ENCODE peak calls at places on chromosome 5, in ten cellular contexts. N is choroid plexus epithelial cell, O is esophagus squamous epithelium, G is stomach, D is GM23338, S is K562, Z is fibroblast of pulmonary artery, E is AG10803, M is hepatocyte, U is mucosa of descending colon. Q is an unnamed sample.

GRCh38 chr5:98050583-98050982 is 722.9 kb upstream of the RGMB start:
- DNase-seq in D (no peak), U (no peak), M (peak; percentile 15), N (peak; percentile 33), G (no peak), E (peak; percentile 23), O (no peak), Z (peak; percentile 7), S (no peak), Q (peak; percentile 47)

GRCh38 chr5:60586307-60586901 is 113.6 kb downstream of the DEPDC1B start:
- DNase-seq in Z (peak; percentile 62), S (no peak), D (peak; percentile 33), N (peak; percentile 81), U (no peak), E (peak; percentile 20), M (peak; percentile 28), G (no peak), O (no peak), Q (peak; percentile 54)

GRCh38 chr5:150778103-150778516 is 447 bp upstream of the SMIM3 start:
- DNase-seq in Z (peak; percentile 64), N (peak; percentile 42), O (no peak), U (no peak), M (no peak), G (no peak), S (no peak), E (no peak), D (peak; percentile 51), Q (peak; percentile 53)

GRCh38 chr5:139789116-139789844 is 6.3 kb upstream of the PSD2 start:
- DNase-seq in Z (no peak), M (no peak), E (no peak), G (no peak), U (no peak), O (no peak), D (no peak), N (no peak), S (no peak), Q (no peak)

GRCh38 chr5:174355208-174355612 is 309.7 kb downstream of the NSG2 start:
- DNase-seq in M (peak; percentile 66), G (no peak), S (no peak), D (no peak), Z (peak; percentile 97), U (no peak), O (no peak), N (peak; percentile 85), E (peak; percentile 72), Q (peak; percentile 54)

GRCh38 chr5:148733601-148734438 is 79.5 kb upstream of the HTR4 start:
- DNase-seq in E (peak; percentile 77), N (peak; percentile 92), S (peak; percentile 44), G (peak; percentile 88), U (peak; percentile 36), M (peak; percentile 91), Z (peak; percentile 90), D (peak; percentile 89), O (peak; percentile 17), Q (peak; percentile 88)

GRCh38 chr5:111585291-111585690 is 73.0 kb upstream of the STARD4 start:
- DNase-seq in O (no peak), D (no peak), U (no peak), E (no peak), S (no peak), Z (no peak), N (peak; percentile 54), G (no peak), M (no peak), Q (no peak)

GRCh38 chr5:173631478-173631877 is 15.0 kb upstream of the BOD1 start:
- DNase-seq in N (no peak), E (no peak), O (no peak), G (no peak), M (no peak), Z (no peak), D (no peak), S (no peak), U (no peak), Q (no peak)

GRCh38 chr5:131974956-131975726 is 29.7 kb upstream of the MEIKIN start:
- DNase-seq in O (no peak), D (peak; percentile 36), M (no peak), E (no peak), Z (no peak), U (no peak), N (no peak), S (no peak), G (no peak), Q (no peak)

GRCh38 chr5:176908677-176909358 is 9.7 kb upstream of the HK3 start:
- DNase-seq in S (no peak), G (no peak), N (no peak), D (no peak), M (no peak), E (no peak), U (no peak), Z (no peak), O (no peak), Q (no peak)

GRCh38 chr5:14293279-14293678 is 150.1 kb downstream of the TRIO start:
- DNase-seq in O (no peak), E (no peak), N (no peak), M (no peak), U (no peak), S (no peak), D (no peak), G (no peak), Z (no peak), Q (no peak)

GRCh38 chr5:37889612-37890317 is 49.9 kb upstream of the GDNF start:
- DNase-seq in G (no peak), S (no peak), E (peak; percentile 82), U (no peak), O (no peak), M (no peak), Z (no peak), N (peak; percentile 18), D (no peak), Q (peak; percentile 84)

GRCh38 chr5:54217826-54218503 is 92.4 kb downstream of the ARL15 start:
- DNase-seq in S (peak; percentile 25), E (peak; percentile 82), N (peak; percentile 89), Z (peak; percentile 90), D (peak; percentile 78), U (no peak), G (peak; percentile 27), M (peak; percentile 75), O (no peak), Q (peak; percentile 78)

GRCh38 chr5:95907740-95908706 is 53.6 kb downstream of the ELL2 start:
- DNase-seq in U (no peak), D (no peak), G (no peak), M (no peak), N (no peak), O (no peak), Z (no peak), S (no peak), E (peak; percentile 32), Q (no peak)
- H3K4me3 ChIP-seq in U (no peak overlapping the region), D (no peak overlapping the region), G (no peak overlapping the region), M (no peak overlapping the region), N (no peak overlapping the region), O (no peak overlapping the region), Z (no peak overlapping the region), S (no peak overlapping the region), E (no peak overlapping the region), Q (no peak overlapping the region)

GRCh38 chr5:1004598-1005361 is 3.8 kb upstream of the NKD2 start:
- DNase-seq in E (peak; percentile 39), M (peak; percentile 87), S (peak; percentile 87), G (peak; percentile 66), Z (peak; percentile 60), U (peak; percentile 77), O (no peak), N (peak; percentile 33), D (peak; percentile 72), Q (no peak)
- TF ChIP-seq CTCF in E (peak; percentile 40), M (peak; percentile 60), S (peak; percentile 57), G (no peak), Z (peak; percentile 38), U (no peak), O (peak; percentile 31), N (peak; percentile 39), D (no peak), Q (peak; percentile 41)

DNA sequence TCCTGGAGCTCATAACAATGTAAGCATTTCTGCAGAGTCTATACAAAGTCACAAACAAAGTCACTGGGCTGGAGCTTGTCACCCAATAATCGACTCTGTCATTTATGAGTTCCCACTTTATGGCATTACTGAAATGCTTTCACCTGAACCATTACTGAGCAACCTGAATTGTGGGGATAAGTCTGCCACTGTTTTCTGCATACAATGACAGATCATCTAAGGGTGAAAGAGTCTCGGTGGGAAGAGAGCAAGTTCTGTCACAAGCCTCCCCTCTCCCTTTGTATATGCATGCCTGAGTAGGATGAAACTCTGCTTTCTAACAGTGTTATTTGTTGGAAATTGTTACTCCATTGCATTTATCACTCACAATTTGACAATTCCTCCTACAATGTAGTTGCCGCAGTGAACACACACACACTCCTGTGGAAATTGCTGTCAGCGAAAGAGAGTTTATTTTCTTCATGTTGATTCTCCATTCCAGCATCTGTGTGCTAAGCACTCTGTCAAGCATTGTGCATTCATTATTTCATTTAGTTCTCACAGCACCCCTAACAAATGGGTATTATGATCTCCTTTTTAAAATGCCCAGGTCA is 1732.4 kb upstream of the CDH6 start:
- DNase-seq in E (no peak), S (no peak), U (no peak), D (no peak), M (no peak), Z (no peak), G (no peak), N (no peak), O (no peak), Q (no peak)
- H3K4me3 ChIP-seq in E (no peak overlapping the region), S (no peak overlapping the region), U (no peak overlapping the region), D (no peak overlapping the region), M (no peak overlapping the region), Z (no peak overlapping the region), G (no peak overlapping the region), N (no peak overlapping the region), O (no peak overlapping the region), Q (no peak overlapping the region)

GRCh38 chr5:146049704-146050026 is 55.7 kb downstream of the PLAC8L1 start:
- DNase-seq in D (no peak), G (no peak), U (no peak), N (no peak), Z (no peak), S (no peak), M (no peak), E (no peak), O (no peak), Q (no peak)
- TF ChIP-seq CTCF in D (no peak), G (no peak), U (no peak), N (no peak), Z (no peak), S (no peak), M (no peak), E (no peak), O (no peak), Q (no peak)

Q was measured in astrocyte of the spinal cord.